ENCODE peak calls at places on chromosomes 2 and 18, in six cellular contexts. M is AG04450, E is AG10803, R is aorta, N is cardiac muscle cell, X is mesenchymal stem cell. P is an unnamed sample.

GRCh38 chr2:234496442-234496834 is 443 bp downstream of the ARL4C start:
- DNase-seq in M (no peak), E (peak; percentile 43), R (no peak), N (no peak), X (no peak), P (no peak)

GRCh38 chr18:67139899-67140298 is 376.6 kb downstream of the DSEL start:
- DNase-seq in M (no peak), E (no peak), R (no peak), N (no peak), X (no peak), P (no peak)

GRCh38 chr18:68623342-68623741 is 91.6 kb downstream of the TMX3 start:
- DNase-seq in M (peak; percentile 48), E (peak; percentile 82), R (no peak), N (peak; percentile 86), X (peak; percentile 76), P (no peak)

GRCh38 chr2:121532347-121532766 is 1.7 kb downstream of the RNU4ATAC start:
- DNase-seq in M (peak; percentile 23), E (peak; percentile 47), R (no peak), N (peak; percentile 76), X (peak; percentile 84), P (no peak)

GRCh38 chr2:33441235-33441810 is 35.1 kb upstream of the RASGRP3 start:
- DNase-seq in M (no peak), E (peak; percentile 74), R (no peak), N (peak; percentile 83), X (peak; percentile 73), P (peak; percentile 37)

GRCh38 chr2:178602901-178603300 is 122.6 kb downstream of the PLEKHA3 start:
- DNase-seq in M (no peak), E (no peak), R (no peak), N (no peak), X (no peak), P (no peak)

GRCh38 chr2:176100547-176101140 is 1.0 kb downstream of the HOXD12 start:
- DNase-seq in M (no peak), E (no peak), R (no peak), N (no peak), X (no peak), P (no peak)

GRCh38 chr2:96116424-96116878 is at the start of gene ADRA2B:
- DNase-seq in M (no peak), E (no peak), R (no peak), N (peak; percentile 36), X (peak; percentile 30), P (peak; percentile 74)

GRCh38 chr18:48404707-48405106 is 4.5 kb downstream of the ZBTB7C start:
- DNase-seq in M (no peak), E (no peak), R (no peak), N (no peak), X (no peak), P (no peak)

GRCh38 chr2:9481257-9481922 is 7.0 kb downstream of the IAH1 start:
- DNase-seq in M (peak; percentile 33), E (no peak), R (no peak), N (peak; percentile 35), X (peak; percentile 64), P (no peak)

GRCh38 chr2:96527990-96528679 is 8.4 kb upstream of the ARID5A start:
- DNase-seq in M (no peak), E (no peak), R (peak; percentile 93), N (peak; percentile 67), X (peak; percentile 67), P (peak; percentile 57)

GRCh38 chr18:48947102-48947501 is 3.7 kb downstream of the SMAD7 start:
- DNase-seq in M (no peak), E (no peak), R (peak; percentile 68), N (no peak), X (peak; percentile 23), P (no peak)

GRCh38 chr2:47223980-47224379 is 68.9 kb upstream of the STPG4 start:
- DNase-seq in M (no peak), E (no peak), R (no peak), N (peak; percentile 42), X (peak; percentile 82), P (no peak)

GRCh38 chr2:232485757-232486557 is 1.7 kb downstream of the ECEL1 start:
- DNase-seq in M (no peak), E (no peak), R (peak; percentile 72), N (no peak), X (no peak), P (peak; percentile 7)

GRCh38 chr2:236555486-236555885 is 14.1 kb upstream of the ACKR3 start:
- DNase-seq in M (no peak), E (no peak), R (no peak), N (no peak), X (no peak), P (no peak)
- H3K4me3 ChIP-seq in M (no peak overlapping the region), E (no peak overlapping the region), R (no peak overlapping the region), N (no peak overlapping the region), X (no peak overlapping the region), P (no peak overlapping the region)

GRCh38 chr2:216370961-216371633 is 1.2 kb downstream of the MARCHF4 start:
- DNase-seq in M (no peak), E (peak; percentile 17), R (no peak), N (no peak), X (peak; percentile 28), P (no peak)
- H3K4me3 ChIP-seq in M (peak overlapping the region; percentile 81), E (peak overlapping the region; percentile 87), R (no peak overlapping the region), N (peak overlapping the region; percentile 24), X (peak overlapping the region; percentile 60), P (peak overlapping the region; percentile 58)

DNA sequence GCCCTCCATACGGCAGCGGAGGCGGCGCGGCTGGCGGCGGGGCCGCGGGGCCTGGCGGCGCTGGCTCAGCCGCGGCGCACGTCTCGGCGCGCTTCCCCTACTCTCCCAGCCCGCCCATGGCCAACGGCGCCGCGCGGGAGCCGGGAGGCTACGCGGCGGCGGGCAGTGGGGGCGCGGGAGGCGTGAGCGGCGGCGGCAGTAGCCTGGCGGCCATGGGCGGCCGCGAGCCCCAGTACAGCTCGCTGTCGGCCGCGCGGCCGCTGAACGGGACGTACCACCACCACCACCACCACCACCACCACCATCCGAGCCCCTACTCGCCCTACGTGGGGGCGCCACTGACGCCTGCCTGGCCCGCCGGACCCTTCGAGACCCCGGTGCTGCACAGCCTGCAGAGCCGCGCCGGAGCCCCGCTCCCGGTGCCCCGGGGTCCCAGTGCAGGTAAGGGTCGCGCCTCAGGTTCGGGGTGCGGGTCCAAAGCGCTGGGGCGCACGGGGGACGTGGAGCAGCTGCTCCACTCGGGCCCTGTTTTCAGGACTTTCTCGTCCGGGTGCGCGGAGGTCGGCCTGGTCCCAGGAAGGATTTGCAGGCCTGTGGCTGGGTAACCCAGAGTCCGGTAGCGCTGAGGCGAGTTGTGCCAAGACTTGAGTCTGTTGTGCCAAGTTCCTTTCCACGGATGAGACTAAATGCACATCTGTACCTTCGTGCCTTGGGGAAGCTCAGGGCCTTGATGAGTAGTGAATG is 2.6 kb downstream of the GATA6 start:
- DNase-seq in M (no peak), E (no peak), R (no peak), N (peak; percentile 45), X (no peak), P (no peak)
- H3K4me3 ChIP-seq in M (peak overlapping the region; percentile 82), E (peak overlapping the region; percentile 84), R (peak overlapping the region; percentile 45), N (peak overlapping the region; percentile 94), X (peak overlapping the region; percentile 72), P (peak overlapping the region; percentile 99)

GRCh38 chr2:62505109-62505508 is 886 bp downstream of the TMEM17 start:
- DNase-seq in M (no peak), E (peak; percentile 29), R (no peak), N (no peak), X (no peak), P (no peak)
- H3K4me3 ChIP-seq in M (peak overlapping the region; percentile 73), E (peak overlapping the region; percentile 18), R (peak overlapping the region; percentile 31), N (peak overlapping the region; percentile 58), X (no peak overlapping the region), P (peak overlapping the region; percentile 75)

GRCh38 chr2:160428425-160428763 is 65.2 kb downstream of the RBMS1 start:
- DNase-seq in M (no peak), E (no peak), R (no peak), N (no peak), X (no peak), P (no peak)

GRCh38 chr2:160426604-160427003 is 67.0 kb downstream of the RBMS1 start:
- DNase-seq in M (no peak), E (no peak), R (no peak), N (no peak), X (peak; percentile 49), P (no peak)

GRCh38 chr2:160425794-160426193 is 67.8 kb downstream of the RBMS1 start:
- DNase-seq in M (no peak), E (no peak), R (no peak), N (no peak), X (peak; percentile 57), P (no peak)

GRCh38 chr2:160429248-160430000 is 64.2 kb downstream of the RBMS1 start:
- DNase-seq in M (no peak), E (peak; percentile 74), R (no peak), N (peak; percentile 81), X (peak; percentile 71), P (no peak)

GRCh38 chr2:160427629-160428424 is 65.8 kb downstream of the RBMS1 start:
- DNase-seq in M (no peak), E (peak; percentile 86), R (no peak), N (peak; percentile 90), X (peak; percentile 77), P (no peak)
- H3K4me3 ChIP-seq in M (peak overlapping the region; percentile 23), E (peak overlapping the region; percentile 43), R (peak overlapping the region; percentile 34), N (no peak overlapping the region), X (no peak overlapping the region), P (peak overlapping the region; percentile 34)

DNA sequence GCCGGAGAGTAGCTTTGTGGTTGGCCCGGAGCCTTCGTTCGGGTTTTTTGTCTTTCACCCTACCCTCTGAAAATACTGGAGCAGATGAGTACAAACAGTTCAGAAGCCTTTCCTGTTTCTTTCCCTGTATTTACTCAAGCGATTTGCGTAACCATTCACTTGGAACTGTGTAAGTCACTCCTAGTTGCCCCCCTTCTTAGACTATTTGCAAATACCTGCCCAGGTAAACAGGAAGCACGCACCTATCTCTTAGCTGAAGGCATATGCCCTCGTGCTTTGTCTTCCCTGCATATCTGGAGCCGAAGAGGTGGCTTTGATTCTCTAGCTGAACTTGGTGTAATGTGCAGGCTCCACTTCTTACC is 1.4 kb downstream of the KCNS3 start:
- DNase-seq in M (no peak), E (no peak), R (no peak), N (no peak), X (no peak), P (no peak)
- H3K4me3 ChIP-seq in M (no peak overlapping the region), E (no peak overlapping the region), R (no peak overlapping the region), N (peak overlapping the region; percentile 87), X (no peak overlapping the region), P (peak overlapping the region; percentile 79)

DNA sequence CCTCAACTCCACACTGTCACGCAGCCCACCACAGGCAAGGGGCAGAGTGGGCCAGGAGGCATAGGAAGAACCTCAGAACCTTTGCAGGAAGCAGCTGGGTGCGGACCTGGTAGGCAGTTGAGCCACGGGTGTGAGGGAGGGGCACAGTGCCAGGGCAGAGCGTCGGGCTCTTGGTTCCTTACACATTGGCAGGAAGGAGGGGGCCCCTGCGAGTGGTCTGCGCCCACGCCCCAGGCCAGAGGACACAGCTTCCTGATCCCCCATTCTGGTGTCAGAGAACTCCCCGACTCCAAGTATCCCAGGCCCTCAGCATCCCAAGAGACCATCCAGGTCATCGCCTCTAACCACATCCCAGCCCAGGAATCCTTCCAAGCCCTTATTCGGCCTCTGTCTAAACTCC is 61.5 kb downstream of the TNS1 start:
- DNase-seq in M (no peak), E (no peak), R (peak; percentile 80), N (no peak), X (no peak), P (no peak)
- H3K4me3 ChIP-seq in M (no peak overlapping the region), E (peak overlapping the region; percentile 92), R (peak overlapping the region; percentile 97), N (no peak overlapping the region), X (no peak overlapping the region), P (peak overlapping the region; percentile 84)